ENCODE peak calls at places on chromosome 15, in four cellular contexts. C, G, J and K are unnamed samples.

GRCh38 chr15:77944002-77944867 is 133.3 kb downstream of the TBC1D2B start:
- DNase-seq in C (no peak), G (no peak), J (no peak), K (peak)

GRCh38 chr15:62350744-62351143 is 185.7 kb upstream of the C2CD4B start:
- DNase-seq in C (no peak), G (no peak), J (no peak), K (no peak)

GRCh38 chr15:85625856-85626255 is 168.9 kb downstream of the KLHL25 start:
- DNase-seq in C (no peak), G (peak), J (no peak), K (no peak)

GRCh38 chr15:68223171-68223570 is 6.4 kb downstream of the CLN6 start:
- DNase-seq in C (no peak), G (no peak), J (no peak), K (no peak)

GRCh38 chr15:74635228-74635627 is 19.6 kb downstream of the CLK3 start:
- DNase-seq in C (no peak), G (peak), J (peak), K (peak)

GRCh38 chr15:25508369-25509002 is 69.7 kb upstream of the UBE3A start:
- DNase-seq in C (peak), G (no peak), J (no peak), K (peak)

GRCh38 chr15:31065824-31066223 is 35.7 kb downstream of the TRPM1 start:
- DNase-seq in C (no peak), G (no peak), J (no peak), K (no peak)

GRCh38 chr15:64883997-64884511 is 27.6 kb upstream of the ANKDD1A start:
- DNase-seq in C (peak), G (peak), J (peak), K (peak)

GRCh38 chr15:34018021-34018645 is 20.9 kb downstream of the AVEN start:
- DNase-seq in C (no peak), G (peak), J (no peak), K (no peak)

GRCh38 chr15:69400850-69401249 is 13.3 kb upstream of the KIF23 start:
- DNase-seq in C (no peak), G (no peak), J (no peak), K (no peak)